ENCODE peak calls at places on chromosome 2, in nine cellular contexts. G is prostate gland, Y is stomach, S is uterus, W is IMR-90, Z is tibial nerve, C is HCT116, U is transverse colon, A is endothelial cell of umbilical vein. I is an unnamed sample. For H3K27me3 and H3K4me1, the result is how much of the 10 kb centered on the place peaks cover.

GRCh38 chr2:18664421-18664820 is 75.1 kb upstream of the NT5C1B start:
- DNase-seq in G (no peak), Y (no peak), S (no peak), W (no peak), Z (no peak), C (no peak), U (no peak), A (no peak), I (no peak)

GRCh38 chr2:20998972-20999905 is 44.6 kb downstream of the APOB start:
- DNase-seq in G (no peak), Y (no peak), S (no peak), W (no peak), Z (no peak), C (no peak), U (no peak), A (no peak), I (no peak)

GRCh38 chr2:164841719-164842623 is at the start of gene COBLL1:
- DNase-seq in G (peak), Y (peak), S (peak), W (peak), Z (peak), C (peak), U (peak), A (peak), I (peak)

GRCh38 chr2:184756885-184757284 is 158.6 kb downstream of the ZNF804A start:
- DNase-seq in G (no peak), Y (no peak), S (no peak), W (peak), Z (no peak), C (no peak), U (no peak), A (no peak), I (no peak)

GRCh38 chr2:43418673-43419072 is 177.2 kb downstream of the THADA start:
- DNase-seq in G (no peak), Y (no peak), S (no peak), W (no peak), Z (no peak), C (no peak), U (no peak), A (no peak), I (no peak)

GRCh38 chr2:46989491-46990230 is 74.1 kb upstream of the MCFD2 start:
- DNase-seq in G (no peak), Y (no peak), S (no peak), W (no peak), Z (no peak), C (no peak), U (no peak), A (no peak), I (no peak)

GRCh38 chr2:38712871-38713270 is 38.3 kb downstream of the SRSF7 start:
- DNase-seq in G (no peak), Y (no peak), S (no peak), W (no peak), Z (no peak), C (no peak), U (no peak), A (no peak), I (no peak)

GRCh38 chr2:219399716-219400478 is 12.2 kb upstream of the DNPEP start:
- DNase-seq in G (no peak), Y (no peak), S (no peak), W (no peak), Z (no peak), C (no peak), U (no peak), A (no peak), I (no peak)

GRCh38 chr2:26615336-26616031 is 25.7 kb downstream of the CIB4 start:
- DNase-seq in G (no peak), Y (no peak), S (no peak), W (no peak), Z (no peak), C (peak), U (no peak), A (no peak), I (peak)

GRCh38 chr2:155021591-155021990 is 323.1 kb downstream of the KCNJ3 start:
- DNase-seq in G (no peak), Y (no peak), S (no peak), W (no peak), Z (no peak), C (no peak), U (no peak), A (no peak), I (no peak)

GRCh38 chr2:9179572-9180201 is 26.9 kb upstream of the ASAP2 start:
- DNase-seq in G (no peak), Y (peak), S (peak), W (peak), Z (no peak), C (peak), U (peak), A (peak), I (peak)

GRCh38 chr2:26848336-26849055 is 564 bp downstream of the DPYSL5 start:
- DNase-seq in G (no peak), Y (no peak), S (no peak), W (no peak), Z (no peak), C (no peak), U (no peak), A (no peak), I (peak)

GRCh38 chr2:61218076-61218816 is 56.3 kb downstream of the C2orf74 start:
- DNase-seq in G (no peak), Y (no peak), S (no peak), W (no peak), Z (no peak), C (no peak), U (no peak), A (no peak), I (no peak)

GRCh38 chr2:45570671-45571334 is 40.3 kb downstream of the SRBD1 start:
- DNase-seq in G (no peak), Y (no peak), S (no peak), W (peak), Z (no peak), C (no peak), U (no peak), A (no peak), I (no peak)

GRCh38 chr2:10316336-10316735 is 13.6 kb downstream of the HPCAL1 start:
- DNase-seq in G (no peak), Y (no peak), S (no peak), W (peak), Z (no peak), C (no peak), U (no peak), A (no peak), I (no peak)

GRCh38 chr2:231396058-231396821 is 730 bp downstream of the B3GNT7 start:
- DNase-seq in G (no peak), Y (no peak), S (no peak), W (no peak), Z (no peak), C (no peak), U (no peak), A (no peak), I (peak)

GRCh38 chr2:207113403-207113802 is 52.3 kb downstream of the KLF7 start:
- DNase-seq in G (no peak), Y (no peak), S (no peak), W (no peak), Z (no peak), C (no peak), U (no peak), A (no peak), I (no peak)

GRCh38 chr2:33496150-33496549 is 19.7 kb downstream of the RASGRP3 start:
- DNase-seq in G (no peak), Y (no peak), S (no peak), W (peak), Z (no peak), C (no peak), U (no peak), A (peak), I (no peak)

GRCh38 chr2:74777161-74777900 is 56.6 kb upstream of the HK2 start:
- DNase-seq in G (no peak), Y (no peak), S (no peak), W (no peak), Z (no peak), C (no peak), U (no peak), A (no peak), I (no peak)

DNA sequence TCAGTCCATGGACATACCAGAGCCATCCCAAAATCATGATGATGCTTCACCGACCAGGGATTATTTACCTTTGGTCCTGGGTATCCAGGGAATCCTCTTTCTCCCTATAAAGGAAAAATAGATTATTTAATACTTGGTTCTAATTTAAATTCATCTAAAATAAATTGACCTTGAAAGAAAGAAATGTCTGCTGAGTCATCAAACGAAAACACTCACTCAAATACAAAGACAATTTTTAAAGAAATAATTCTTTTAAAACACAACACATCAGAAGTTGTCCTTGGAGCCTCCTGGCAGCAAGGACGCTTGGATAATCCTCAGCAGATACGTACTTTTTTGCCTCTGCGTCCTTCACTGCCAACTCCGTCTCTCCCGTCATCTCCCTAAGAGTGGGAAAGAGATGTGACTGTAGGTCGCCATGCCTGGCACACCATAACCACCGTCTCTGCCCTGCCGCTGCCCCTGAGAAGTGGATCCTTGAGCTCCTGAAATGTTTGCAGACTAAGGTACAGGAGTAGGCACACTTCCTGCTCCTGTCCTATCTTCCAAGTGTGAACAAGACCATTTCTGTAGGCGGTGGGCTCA is 65.6 kb downstream of the COL6A3 start:
- DNase-seq in G (no peak), Y (no peak), S (no peak), W (no peak), Z (no peak), C (no peak), U (no peak), A (no peak), I (no peak)
- H3K27me3 ChIP-seq in G (under half), Y (under half), S (under half), W (under half), Z (under half), C (half or more), U (under half), A (under half), I (under half)

GRCh38 chr2:200306969-200307811 is 697 bp downstream of the SPATS2L start:
- DNase-seq in G (peak), Y (peak), S (peak), W (no peak), Z (peak), C (no peak), U (peak), A (peak), I (peak)
- H3K4me1 ChIP-seq in G (under half), Y (under half), S (under half), W (under half), Z (under half), C (half or more), U (under half), A (under half), I (under half)

DNA sequence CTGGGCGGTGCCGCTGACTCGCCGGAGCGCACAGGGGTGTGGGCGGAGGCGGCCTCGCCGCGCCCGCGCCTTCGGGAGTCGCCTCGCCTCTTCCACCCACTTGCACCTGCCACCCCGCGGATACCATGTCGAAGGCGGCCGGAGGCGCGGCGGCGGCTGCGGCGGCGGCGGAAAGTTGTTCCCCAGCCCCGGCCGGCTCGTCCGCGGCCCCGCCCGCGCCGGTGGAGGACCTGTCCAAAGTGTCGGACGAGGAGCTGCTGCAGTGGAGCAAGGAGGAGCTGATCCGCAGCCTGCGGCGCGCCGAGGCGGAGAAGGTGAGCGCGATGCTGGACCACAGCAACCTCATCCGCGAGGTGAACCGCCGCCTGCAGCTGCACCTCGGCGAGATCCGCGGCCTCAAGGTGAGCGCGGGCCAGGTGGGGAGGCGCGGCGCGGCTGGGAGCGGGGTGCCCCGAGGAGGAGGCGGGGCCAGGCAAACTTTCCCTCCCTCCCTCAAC is 758 bp downstream of the CCDC85A start:
- DNase-seq in G (peak), Y (no peak), S (no peak), W (no peak), Z (no peak), C (no peak), U (no peak), A (peak), I (no peak)
- TF ChIP-seq POLR2A in G (no peak), Y (no peak), S (no peak), W (no peak), Z (no peak), C (no peak), U (no peak), A (no peak), I (no peak)

GRCh38 chr2:234537929-234538328 is 41.0 kb upstream of the ARL4C start:
- DNase-seq in G (no peak), Y (no peak), S (no peak), W (no peak), Z (no peak), C (no peak), U (no peak), A (no peak), I (no peak)
- H3K27me3 ChIP-seq in G (under half), Y (under half), S (under half), W (under half), Z (under half), C (under half), U (under half), A (under half), I (under half)

GRCh38 chr2:16081316-16082200 is 141.2 kb downstream of the MYCN start:
- DNase-seq in G (no peak), Y (no peak), S (no peak), W (no peak), Z (no peak), C (no peak), U (no peak), A (no peak), I (no peak)

GRCh38 chr2:16085073-16085472 is 144.7 kb downstream of the MYCN start:
- DNase-seq in G (no peak), Y (no peak), S (no peak), W (no peak), Z (no peak), C (no peak), U (no peak), A (no peak), I (no peak)

GRCh38 chr2:16080516-16080915 is 140.2 kb downstream of the MYCN start:
- DNase-seq in G (no peak), Y (no peak), S (no peak), W (no peak), Z (no peak), C (no peak), U (no peak), A (no peak), I (no peak)

GRCh38 chr2:16082276-16082675 is 141.9 kb downstream of the MYCN start:
- DNase-seq in G (no peak), Y (no peak), S (no peak), W (no peak), Z (no peak), C (no peak), U (no peak), A (no peak), I (no peak)

DNA sequence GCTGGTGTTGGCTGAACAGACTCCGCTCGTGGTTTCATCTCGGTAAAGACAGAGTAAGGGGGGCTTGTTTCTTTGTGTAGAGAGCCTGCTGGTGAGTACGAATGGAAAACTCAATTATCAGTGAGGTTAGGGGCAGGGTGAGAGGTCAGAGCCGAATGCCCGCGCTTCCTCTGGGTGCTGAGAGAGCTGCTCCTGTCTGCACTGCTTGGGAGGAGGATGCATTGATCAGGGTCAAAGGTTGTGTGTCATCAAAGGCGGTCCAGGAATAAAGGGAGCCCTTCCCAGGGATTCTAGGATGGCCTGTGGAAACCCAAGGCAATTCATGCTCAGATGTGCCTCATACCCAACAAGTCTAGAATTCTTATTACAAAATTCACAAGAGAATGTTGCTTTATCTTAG is 143.9 kb downstream of the MYCN start:
- DNase-seq in G (no peak), Y (no peak), S (no peak), W (no peak), Z (no peak), C (no peak), U (no peak), A (no peak), I (no peak)
- H3K4me1 ChIP-seq in G (under half), Y (under half), S (under half), W (under half), Z (under half), C (under half), U (under half), A (under half), I (under half)

GRCh38 chr2:11344956-11345671 is 678 bp upstream of the ROCK2 start:
- DNase-seq in G (peak), Y (peak), S (peak), W (peak), Z (peak), C (peak), U (peak), A (peak), I (no peak)

GRCh38 chr2:11343344-11343625 is 1.2 kb downstream of the ROCK2 start:
- DNase-seq in G (no peak), Y (no peak), S (no peak), W (no peak), Z (no peak), C (peak), U (no peak), A (peak), I (no peak)

GRCh38 chr2:11346129-11346528 is 1.7 kb upstream of the ROCK2 start:
- DNase-seq in G (no peak), Y (no peak), S (no peak), W (no peak), Z (no peak), C (no peak), U (no peak), A (no peak), I (no peak)

GRCh38 chr2:11343626-11344341 is 652 bp downstream of the ROCK2 start:
- DNase-seq in G (peak), Y (peak), S (peak), W (peak), Z (peak), C (no peak), U (peak), A (peak), I (peak)

DNA sequence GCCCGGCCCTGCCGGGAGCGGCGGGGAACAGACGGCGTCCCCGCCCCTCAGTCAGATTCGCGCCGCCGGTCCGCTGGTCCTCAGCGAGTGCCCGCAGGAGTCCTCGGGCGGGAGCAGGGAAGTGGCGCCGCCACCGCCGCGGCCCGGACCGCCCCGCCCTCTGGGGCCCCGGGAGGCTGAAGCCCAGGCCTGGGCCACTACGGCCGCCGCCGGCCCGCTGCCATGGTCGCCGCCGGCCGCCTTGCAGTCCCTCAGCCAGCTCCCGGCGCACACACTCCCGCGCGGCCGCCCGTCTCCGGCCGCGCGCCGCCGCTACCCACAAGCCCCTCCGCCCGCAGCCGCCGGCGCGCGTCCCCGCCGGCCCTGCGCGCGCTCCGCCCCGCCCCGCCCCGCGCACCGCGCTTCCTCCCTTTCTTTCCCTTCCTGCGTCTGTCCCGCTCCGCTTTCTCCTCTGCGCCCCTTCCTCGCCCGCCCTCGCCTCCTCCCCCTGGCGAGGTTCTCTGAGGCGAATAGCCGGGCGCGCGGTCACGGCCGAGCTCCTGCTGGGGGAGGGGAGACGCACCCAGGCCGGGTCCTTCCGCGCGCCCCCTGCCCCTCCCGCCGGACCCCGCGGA is at the start of gene ROCK2:
- DNase-seq in G (peak), Y (peak), S (peak), W (peak), Z (peak), C (peak), U (peak), A (peak), I (peak)
- TF ChIP-seq POLR2A in G (peak), Y (no peak), S (peak), W (peak), Z (peak), C (peak), U (peak), A (peak), I (peak)

GRCh38 chr2:23484767-23485166 is 99.8 kb downstream of the KLHL29 start:
- DNase-seq in G (no peak), Y (no peak), S (no peak), W (no peak), Z (no peak), C (no peak), U (no peak), A (no peak), I (no peak)

GRCh38 chr2:23485841-23486395 is 100.9 kb downstream of the KLHL29 start:
- DNase-seq in G (no peak), Y (no peak), S (no peak), W (no peak), Z (no peak), C (no peak), U (no peak), A (no peak), I (no peak)

GRCh38 chr2:23486676-23487075 is 101.7 kb downstream of the KLHL29 start:
- DNase-seq in G (no peak), Y (no peak), S (peak), W (peak), Z (no peak), C (no peak), U (no peak), A (no peak), I (peak)

GRCh38 chr2:23484163-23484740 is 99.3 kb downstream of the KLHL29 start:
- DNase-seq in G (no peak), Y (no peak), S (no peak), W (no peak), Z (no peak), C (no peak), U (no peak), A (no peak), I (no peak)

GRCh38 chr2:23485261-23485660 is 100.3 kb downstream of the KLHL29 start:
- DNase-seq in G (no peak), Y (no peak), S (peak), W (no peak), Z (no peak), C (no peak), U (no peak), A (no peak), I (no peak)
- H3K27me3 ChIP-seq in G (under half), Y (under half), S (under half), W (under half), Z (under half), C (under half), U (under half), A (under half), I (under half)

DNA sequence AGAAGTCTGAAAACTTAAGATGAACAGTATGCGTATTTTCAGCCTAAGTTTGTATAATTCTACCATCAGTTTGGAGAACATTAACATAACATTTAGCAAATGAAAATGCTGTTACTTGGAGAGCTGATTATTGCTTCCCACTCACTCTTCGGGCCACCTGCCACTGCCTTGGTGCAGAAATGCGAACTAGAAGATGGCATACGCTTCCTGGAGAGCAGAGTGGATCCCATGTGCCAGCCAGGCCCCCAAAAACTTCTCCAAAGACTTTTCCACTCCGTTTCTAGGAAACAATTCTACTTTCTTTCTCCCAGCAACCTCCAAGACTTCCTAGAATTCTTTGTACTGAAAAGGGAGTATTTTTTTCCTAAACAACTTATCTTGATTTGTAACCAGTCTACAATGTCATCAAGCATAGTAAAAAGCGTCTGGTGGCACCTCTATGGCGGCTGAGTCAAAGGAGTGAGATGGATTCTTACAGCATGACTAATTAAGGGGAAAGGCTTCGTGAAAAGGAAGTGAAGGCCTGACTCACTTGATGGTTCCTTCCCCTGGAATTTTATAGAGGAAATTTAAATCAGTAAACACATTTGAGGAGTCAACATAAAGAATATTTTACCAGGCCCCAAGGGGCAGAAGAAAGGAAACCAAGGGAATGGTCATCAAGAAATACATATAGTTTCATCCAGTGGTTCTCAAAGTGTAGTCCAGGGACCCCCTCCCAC is 36.6 kb downstream of the FEZ2 start:
- DNase-seq in G (no peak), Y (no peak), S (peak), W (peak), Z (no peak), C (peak), U (peak), A (peak), I (no peak)
- H3K4me1 ChIP-seq in G (under half), Y (under half), S (under half), W (under half), Z (under half), C (half or more), U (under half), A (half or more), I (under half)